ENCODE peak calls at places on chromosomes 3 and 15, in six cellular contexts. X is HCT116, D is adipocyte, I is cardiac muscle cell, Q is IMR-90, Z is neural progenitor cell. V is an unnamed sample. For H3K36me3 and H3K27me3, the result is how much of the 10 kb centered on the place peaks cover.

GRCh38 chr3:11582123-11582968 is 61.4 kb downstream of the VGLL4 start:
- DNase-seq in X (no peak), D (peak), I (peak), Q (peak), Z (peak), V (peak)

GRCh38 chr15:79455361-79455760 is 23.2 kb downstream of the MINAR1 start:
- DNase-seq in X (no peak), D (no peak), I (no peak), Q (peak), Z (no peak), V (no peak)

GRCh38 chr15:44066211-44066827 is 128.8 kb downstream of the FRMD5 start:
- DNase-seq in X (peak), D (peak), I (peak), Q (peak), Z (peak), V (peak)

GRCh38 chr3:174215426-174215825 is 643.7 kb upstream of the NAALADL2 start:
- DNase-seq in X (no peak), D (no peak), I (no peak), Q (peak), Z (no peak), V (no peak)

GRCh38 chr3:146165370-146165769 is 4.4 kb upstream of the PLOD2 start:
- DNase-seq in X (no peak), D (peak), I (no peak), Q (peak), Z (no peak), V (no peak)

GRCh38 chr15:73389539-73389938 is 20.8 kb upstream of the HCN4 start:
- DNase-seq in X (no peak), D (no peak), I (peak), Q (no peak), Z (no peak), V (no peak)

GRCh38 chr3:195065864-195066185 is 205.1 kb downstream of the XXYLT1 start:
- DNase-seq in X (no peak), D (no peak), I (no peak), Q (no peak), Z (no peak), V (no peak)

GRCh38 chr15:64883997-64884511 is 27.6 kb upstream of the ANKDD1A start:
- DNase-seq in X (no peak), D (peak), I (peak), Q (peak), Z (no peak), V (peak)

GRCh38 chr15:68650901-68651709 is 72.3 kb downstream of the CORO2B start:
- DNase-seq in X (peak), D (no peak), I (peak), Q (no peak), Z (peak), V (no peak)

GRCh38 chr15:73751896-73752816 is 995 bp downstream of the INSYN1 start:
- DNase-seq in X (no peak), D (peak), I (peak), Q (no peak), Z (peak), V (peak)

GRCh38 chr3:184366619-184367321 is 5.3 kb downstream of the POLR2H start:
- DNase-seq in X (no peak), D (peak), I (no peak), Q (peak), Z (no peak), V (no peak)

GRCh38 chr3:113914646-113915045 is 33.2 kb upstream of the ZDHHC23 start:
- DNase-seq in X (no peak), D (peak), I (no peak), Q (peak), Z (no peak), V (peak)

GRCh38 chr3:21803604-21804003 is 52.6 kb upstream of the ZNF385D start:
- DNase-seq in X (no peak), D (no peak), I (no peak), Q (no peak), Z (no peak), V (no peak)

GRCh38 chr3:37031115-37031682 is 37.9 kb downstream of the MLH1 start:
- DNase-seq in X (no peak), D (no peak), I (no peak), Q (peak), Z (no peak), V (no peak)

GRCh38 chr15:68310178-68310810 is 32.7 kb downstream of the FEM1B start:
- DNase-seq in X (no peak), D (no peak), I (no peak), Q (no peak), Z (no peak), V (no peak)

GRCh38 chr15:52100807-52101206 is 11.8 kb downstream of the BCL2L10 start:
- DNase-seq in X (peak), D (peak), I (no peak), Q (peak), Z (no peak), V (peak)
- H3K4me3 ChIP-seq in X (no peak), D (no peak), I (no peak), Q (no peak), Z (no peak), V (no peak)

GRCh38 chr15:67201136-67201535 is 53.3 kb downstream of the AAGAB start:
- DNase-seq in X (no peak), D (peak), I (peak), Q (no peak), Z (peak), V (no peak)
- H3K36me3 ChIP-seq in X (under half), D (under half), I (under half), Q (under half), Z (under half), V (under half)

GRCh38 chr3:3801510-3801841 is 2.2 kb downstream of the LRRN1 start:
- DNase-seq in X (no peak), D (no peak), I (no peak), Q (no peak), Z (peak), V (no peak)

GRCh38 chr3:3800685-3801509 is 1.7 kb downstream of the LRRN1 start:
- DNase-seq in X (no peak), D (peak), I (peak), Q (no peak), Z (peak), V (no peak)

GRCh38 chr3:3800076-3800448 is 831 bp downstream of the LRRN1 start:
- DNase-seq in X (no peak), D (peak), I (peak), Q (no peak), Z (peak), V (no peak)

GRCh38 chr3:3799173-3800075 is at the start of gene LRRN1:
- DNase-seq in X (no peak), D (peak), I (peak), Q (no peak), Z (peak), V (peak)

GRCh38 chr3:3798641-3799113 is 554 bp upstream of the LRRN1 start:
- DNase-seq in X (no peak), D (peak), I (peak), Q (no peak), Z (peak), V (no peak)
- H3K27me3 ChIP-seq in X (under half), D (under half), I (half or more), Q (under half), Z (under half), V (under half)

DNA sequence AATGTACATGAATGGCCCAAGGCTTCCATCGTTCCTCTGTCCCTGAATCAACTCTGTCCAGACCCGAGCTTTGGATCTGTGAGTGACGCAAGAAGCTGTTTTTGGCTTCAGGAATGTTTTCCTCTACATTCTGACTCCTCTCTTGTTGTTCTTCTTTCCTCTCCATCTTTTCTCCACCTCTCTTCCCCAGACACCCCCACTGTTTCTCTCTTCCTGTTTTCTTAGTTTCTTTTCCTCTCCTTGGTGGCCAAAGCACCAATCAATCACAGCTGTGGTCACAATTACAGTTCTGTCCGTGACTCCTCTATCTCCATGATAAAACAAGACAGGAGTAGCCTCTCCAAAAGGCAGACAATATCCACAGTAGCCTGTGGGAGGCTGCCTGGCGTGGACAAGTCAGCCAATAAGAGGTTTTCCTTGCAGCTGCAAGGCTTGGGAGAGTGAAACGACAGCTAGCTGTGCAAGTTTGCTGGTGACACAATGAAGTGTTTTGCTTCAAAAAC is 4.9 kb upstream of the TMEM212 start:
- DNase-seq in X (no peak), D (peak), I (peak), Q (peak), Z (peak), V (no peak)
- H3K4me3 ChIP-seq in X (no peak), D (peak), I (no peak), Q (peak), Z (no peak), V (no peak)

GRCh38 chr3:123002100-123002748 is 25.3 kb downstream of the SEMA5B start:
- DNase-seq in X (no peak), D (no peak), I (no peak), Q (no peak), Z (peak), V (no peak)
- H3K36me3 ChIP-seq in X (under half), D (under half), I (under half), Q (under half), Z (under half), V (under half)

GRCh38 chr15:98003528-98003927 is 43.0 kb downstream of the ARRDC4 start:
- DNase-seq in X (no peak), D (no peak), I (no peak), Q (no peak), Z (no peak), V (no peak)
- H3K27me3 ChIP-seq in X (under half), D (under half), I (under half), Q (under half), Z (under half), V (under half)

DNA sequence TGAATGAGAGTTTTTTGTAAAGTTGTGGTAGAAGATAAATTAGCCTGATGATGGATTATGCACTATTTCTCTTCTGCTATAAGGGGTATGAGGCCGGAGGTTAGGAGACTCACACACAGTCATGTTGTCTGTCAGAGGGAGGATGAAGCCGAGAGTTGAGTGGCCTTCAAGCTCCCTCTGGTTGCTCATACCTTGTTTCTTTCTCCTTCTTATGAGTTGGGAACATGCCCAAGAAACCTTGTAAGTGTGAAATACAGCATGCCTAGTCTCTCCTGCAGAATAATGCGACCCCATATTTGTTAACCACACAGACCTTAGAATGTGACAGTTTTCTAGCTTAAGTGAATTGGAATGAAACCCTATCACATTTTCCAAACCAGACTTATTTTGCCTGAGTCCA is 366.6 kb downstream of the PTPRG start:
- DNase-seq in X (no peak), D (peak), I (no peak), Q (peak), Z (no peak), V (no peak)
- H3K4me3 ChIP-seq in X (no peak), D (peak), I (no peak), Q (no peak), Z (no peak), V (no peak)

DNA sequence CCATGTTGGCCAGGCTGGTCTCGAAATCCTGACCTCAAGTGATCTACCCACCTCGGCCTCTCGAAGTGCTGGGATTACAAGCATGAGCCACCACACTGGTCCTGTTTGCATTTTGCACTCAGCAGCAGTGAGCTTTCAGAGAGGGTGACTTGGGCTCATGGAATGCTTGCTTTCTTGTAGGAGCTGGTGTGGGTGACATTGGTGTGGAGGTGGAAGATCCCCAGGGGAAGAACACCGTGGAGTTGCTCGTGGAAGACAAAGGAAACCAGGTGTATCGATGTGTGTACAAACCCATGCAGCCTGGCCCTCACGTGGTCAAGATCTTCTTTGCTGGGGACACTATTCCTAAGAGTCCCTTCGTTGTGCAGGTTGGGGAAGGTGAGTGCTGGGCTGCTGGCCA is 90.3 kb downstream of the FLNB start:
- DNase-seq in X (no peak), D (no peak), I (no peak), Q (no peak), Z (no peak), V (no peak)
- H3K36me3 ChIP-seq in X (under half), D (half or more), I (under half), Q (half or more), Z (under half), V (half or more)

GRCh38 chr3:18442743-18443669 is 17.9 kb upstream of the SATB1 start:
- DNase-seq in X (no peak), D (no peak), I (no peak), Q (no peak), Z (peak), V (no peak)
- H3K27me3 ChIP-seq in X (under half), D (under half), I (half or more), Q (under half), Z (half or more), V (under half)

V was measured in MG63.